ENCODE peak calls at places on chromosomes 3 and 15, in five cellular contexts. A, L, O, V and H are unnamed samples.

GRCh38 chr3:14110699-14111098 is 14.0 kb downstream of the CHCHD4 start:
- DNase-seq in O (no peak), V (no peak), A (no peak), L (no peak), H (no peak)

GRCh38 chr3:111541911-111542483 is at the start of gene CD96:
- DNase-seq in V (no peak), A (no peak), L (no peak), O (peak), H (no peak)

GRCh38 chr3:184737641-184738518 is 26.0 kb upstream of the MAGEF1 start:
- DNase-seq in V (no peak), L (no peak), O (no peak), A (no peak), H (peak)

GRCh38 chr3:156483961-156484787 is 70.7 kb downstream of the SSR3 start:
- DNase-seq in V (peak), A (no peak), O (peak), L (no peak), H (no peak)

GRCh38 chr15:68674975-68675374 is 96.2 kb downstream of the CORO2B start:
- DNase-seq in O (no peak), L (no peak), A (no peak), V (no peak), H (peak)

GRCh38 chr3:125280966-125281365 is 68.4 kb upstream of the SLC12A8 start:
- DNase-seq in A (peak), V (peak), L (no peak), O (no peak), H (no peak)

GRCh38 chr3:143480306-143480852 is 360.8 kb downstream of the CHST2 start:
- DNase-seq in O (no peak), A (no peak), L (no peak), V (no peak), H (no peak)

GRCh38 chr3:71672302-71672701 is 52.9 kb downstream of the EIF4E3 start:
- DNase-seq in O (no peak), A (no peak), V (no peak), L (no peak), H (no peak)

GRCh38 chr3:56076746-56077145 is 391.5 kb downstream of the ERC2 start:
- DNase-seq in L (no peak), A (no peak), V (no peak), O (no peak), H (no peak)

GRCh38 chr3:142595581-142595950 is 627 bp upstream of the PLS1 start:
- DNase-seq in O (no peak), A (no peak), L (no peak), V (no peak), H (no peak)

GRCh38 chr3:183123891-183124290 is 24.6 kb upstream of the MCCC1 start:
- DNase-seq in V (no peak), L (no peak), A (no peak), O (no peak), H (no peak)